ENCODE peak calls at places on chromosomes 1 and 21, in six cellular contexts. R, X, J, I, V and Z are unnamed samples.

GRCh38 chr1:86773331-86774288 is 69.2 kb downstream of the SH3GLB1 start:
- DNase-seq in R (peak), X (no peak), J (no peak), I (peak), V (no peak), Z (peak)

GRCh38 chr1:155892801-155893200 is 18.3 kb downstream of the RIT1 start:
- DNase-seq in R (peak), X (no peak), J (peak), I (peak), V (no peak), Z (peak)

GRCh38 chr1:179786815-179787736 is 44.0 kb downstream of the FAM163A start:
- DNase-seq in R (no peak), X (no peak), J (no peak), I (no peak), V (no peak), Z (no peak)

GRCh38 chr1:194331758-194332157 is 1145.3 kb upstream of the B3GALT2 start:
- DNase-seq in R (no peak), X (no peak), J (no peak), I (peak), V (no peak), Z (peak)

GRCh38 chr1:56284933-56285332 is 294.4 kb downstream of the PLPP3 start:
- DNase-seq in R (peak), X (no peak), J (no peak), I (peak), V (no peak), Z (no peak)

GRCh38 chr1:194338241-194338948 is 1152.0 kb upstream of the B3GALT2 start:
- DNase-seq in R (peak), X (no peak), J (no peak), I (peak), V (no peak), Z (peak)

GRCh38 chr21:26925636-26926035 is 41.3 kb downstream of the ADAMTS5 start:
- DNase-seq in R (no peak), X (no peak), J (no peak), I (no peak), V (no peak), Z (no peak)

GRCh38 chr21:38938343-38938742 is 132.6 kb downstream of the ETS2 start:
- DNase-seq in R (no peak), X (peak), J (no peak), I (peak), V (no peak), Z (no peak)

GRCh38 chr1:75768021-75768420 is 18.0 kb upstream of the RABGGTB start:
- DNase-seq in R (no peak), X (no peak), J (no peak), I (no peak), V (no peak), Z (peak)

GRCh38 chr21:31234936-31235335 is 109.1 kb downstream of the TIAM1 start:
- DNase-seq in R (no peak), X (no peak), J (no peak), I (no peak), V (no peak), Z (no peak)

GRCh38 chr1:178503849-178504248 is 7.1 kb upstream of the CLEC20A start:
- DNase-seq in R (no peak), X (no peak), J (no peak), I (no peak), V (no peak), Z (no peak)

GRCh38 chr1:43621386-43621785 is 28.6 kb upstream of the KDM4A start:
- DNase-seq in R (no peak), X (no peak), J (no peak), I (no peak), V (no peak), Z (no peak)

GRCh38 chr1:41286486-41286885 is 44.4 kb upstream of the SCMH1 start:
- DNase-seq in R (no peak), X (peak), J (no peak), I (no peak), V (no peak), Z (no peak)

GRCh38 chr1:44249543-44249942 is 36.3 kb downstream of the DMAP1 start:
- DNase-seq in R (no peak), X (peak), J (no peak), I (no peak), V (peak), Z (no peak)

GRCh38 chr1:193070942-193071341 is 11.5 kb downstream of the RO60 start:
- DNase-seq in R (no peak), X (no peak), J (no peak), I (no peak), V (no peak), Z (no peak)

GRCh38 chr1:9490605-9491339 is 48.5 kb upstream of the SLC25A33 start:
- DNase-seq in R (peak), X (peak), J (peak), I (peak), V (peak), Z (peak)

GRCh38 chr1:32775640-32776337 is 41.4 kb downstream of the YARS1 start:
- DNase-seq in R (no peak), X (no peak), J (peak), I (peak), V (no peak), Z (no peak)

GRCh38 chr1:79711001-79711431 is 704.5 kb upstream of the ADGRL4 start:
- DNase-seq in R (no peak), X (no peak), J (peak), I (peak), V (no peak), Z (no peak)

GRCh38 chr1:81812712-81813111 is 12.0 kb downstream of the ADGRL2 start:
- DNase-seq in R (no peak), X (peak), J (no peak), I (peak), V (no peak), Z (peak)

GRCh38 chr1:161088587-161089110 is 709 bp downstream of the NECTIN4 start:
- DNase-seq in R (peak), X (no peak), J (peak), I (peak), V (no peak), Z (peak)

GRCh38 chr1:23417570-23417969 is 7.0 kb downstream of the TCEA3 start:
- DNase-seq in R (no peak), X (peak), J (no peak), I (no peak), V (no peak), Z (no peak)

GRCh38 chr1:2935766-2936390 is 85.4 kb upstream of the ACTRT2 start:
- DNase-seq in R (no peak), X (no peak), J (no peak), I (no peak), V (no peak), Z (no peak)

GRCh38 chr1:37267111-37267835 is 207.1 kb upstream of the ZC3H12A start:
- DNase-seq in R (no peak), X (no peak), J (no peak), I (no peak), V (no peak), Z (no peak)

GRCh38 chr1:198528376-198528775 is 12.1 kb downstream of the ATP6V1G3 start:
- DNase-seq in R (peak), X (no peak), J (peak), I (peak), V (no peak), Z (no peak)

GRCh38 chr1:147509786-147510360 is 31.4 kb upstream of the BCL9 start:
- DNase-seq in R (no peak), X (peak), J (no peak), I (no peak), V (peak), Z (no peak)

GRCh38 chr1:248788327-248788726 is 32.8 kb upstream of the LYPD8 start:
- DNase-seq in R (no peak), X (no peak), J (no peak), I (no peak), V (no peak), Z (no peak)

GRCh38 chr1:147152772-147153171 is 19.5 kb downstream of the PRKAB2 start:
- DNase-seq in R (no peak), X (no peak), J (no peak), I (no peak), V (no peak), Z (no peak)

GRCh38 chr21:19048088-19048672 is 644.6 kb upstream of the TMPRSS15 start:
- DNase-seq in R (no peak), X (no peak), J (no peak), I (no peak), V (no peak), Z (no peak)

GRCh38 chr21:46113497-46114176 is 15.7 kb downstream of the COL6A2 start:
- DNase-seq in R (no peak), X (no peak), J (no peak), I (no peak), V (peak), Z (no peak)

GRCh38 chr1:210747112-210747511 is 386.8 kb downstream of the KCNH1 start:
- DNase-seq in R (no peak), X (no peak), J (no peak), I (no peak), V (no peak), Z (no peak)

GRCh38 chr1:202713110-202713509 is 2.9 kb upstream of the SYT2 start:
- DNase-seq in R (peak), X (no peak), J (no peak), I (no peak), V (no peak), Z (peak)

GRCh38 chr1:228144213-228145049 is 4.4 kb downstream of the GUK1 start:
- DNase-seq in R (no peak), X (no peak), J (no peak), I (no peak), V (peak), Z (no peak)

GRCh38 chr1:3641046-3641760 is 8.7 kb downstream of the WRAP73 start:
- DNase-seq in R (no peak), X (no peak), J (no peak), I (no peak), V (no peak), Z (no peak)

GRCh38 chr1:201194046-201194445 is 3.4 kb downstream of the IGFN1 start:
- DNase-seq in R (no peak), X (no peak), J (no peak), I (no peak), V (no peak), Z (no peak)

GRCh38 chr1:29124366-29125236 is 898 bp upstream of the TMEM200B start:
- DNase-seq in R (peak), X (peak), J (peak), I (peak), V (peak), Z (peak)

GRCh38 chr1:29121951-29122661 is 1.6 kb downstream of the TMEM200B start:
- DNase-seq in R (peak), X (peak), J (no peak), I (peak), V (peak), Z (no peak)

GRCh38 chr1:29123871-29124365 is at the start of gene TMEM200B:
- DNase-seq in R (no peak), X (peak), J (no peak), I (no peak), V (peak), Z (no peak)

GRCh38 chr1:29122662-29122986 is 1.1 kb downstream of the TMEM200B start:
- DNase-seq in R (peak), X (peak), J (peak), I (peak), V (peak), Z (peak)

GRCh38 chr1:29122987-29123870 is 474 bp downstream of the TMEM200B start:
- DNase-seq in R (no peak), X (peak), J (no peak), I (peak), V (peak), Z (no peak)
- H3K4me3 ChIP-seq in R (peak), X (peak), J (peak), I (peak), V (peak), Z (peak)

GRCh38 chr1:18629659-18630510 is 761 bp upstream of the PAX7 start:
- DNase-seq in R (no peak), X (no peak), J (no peak), I (no peak), V (no peak), Z (no peak)
- H3K4me3 ChIP-seq in R (no peak), X (no peak), J (no peak), I (no peak), V (no peak), Z (no peak)

DNA sequence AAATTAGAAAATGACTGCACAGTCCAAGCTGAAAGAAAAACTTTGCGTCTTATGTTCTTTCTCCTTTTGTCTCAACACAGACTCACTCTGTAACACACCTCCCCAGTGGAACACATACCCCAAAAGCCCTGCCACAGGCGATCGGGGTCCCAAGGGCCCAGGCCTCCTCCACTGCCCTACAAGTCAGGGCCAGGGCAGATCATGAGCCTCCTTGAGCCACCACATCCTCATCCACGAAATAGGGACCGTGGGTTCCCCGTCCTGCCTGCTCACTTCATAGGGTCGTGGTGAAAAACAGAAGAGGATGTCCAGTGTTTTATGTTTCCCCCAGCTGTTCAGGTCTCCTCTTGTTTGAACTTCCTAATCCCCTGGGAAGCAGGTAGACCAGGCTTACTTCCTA is 116.7 kb downstream of the KCNN3 start:
- DNase-seq in R (no peak), X (no peak), J (no peak), I (no peak), V (no peak), Z (no peak)
- H3K4me3 ChIP-seq in R (no peak), X (no peak), J (no peak), I (no peak), V (no peak), Z (no peak)

GRCh38 chr1:165354739-165355138 is 1.8 kb downstream of the LMX1A start:
- DNase-seq in R (no peak), X (no peak), J (no peak), I (no peak), V (no peak), Z (no peak)

GRCh38 chr1:165350861-165351260 is 5.7 kb downstream of the LMX1A start:
- DNase-seq in R (no peak), X (no peak), J (no peak), I (no peak), V (no peak), Z (no peak)

GRCh38 chr1:165352109-165352441 is 4.4 kb downstream of the LMX1A start:
- DNase-seq in R (no peak), X (no peak), J (no peak), I (no peak), V (no peak), Z (no peak)

GRCh38 chr1:165353731-165354671 is 2.5 kb downstream of the LMX1A start:
- DNase-seq in R (no peak), X (peak), J (no peak), I (no peak), V (no peak), Z (no peak)

GRCh38 chr1:165352442-165353293 is 3.8 kb downstream of the LMX1A start:
- DNase-seq in R (no peak), X (peak), J (no peak), I (no peak), V (no peak), Z (no peak)
- H3K4me3 ChIP-seq in R (no peak), X (peak), J (no peak), I (no peak), V (no peak), Z (no peak)

DNA sequence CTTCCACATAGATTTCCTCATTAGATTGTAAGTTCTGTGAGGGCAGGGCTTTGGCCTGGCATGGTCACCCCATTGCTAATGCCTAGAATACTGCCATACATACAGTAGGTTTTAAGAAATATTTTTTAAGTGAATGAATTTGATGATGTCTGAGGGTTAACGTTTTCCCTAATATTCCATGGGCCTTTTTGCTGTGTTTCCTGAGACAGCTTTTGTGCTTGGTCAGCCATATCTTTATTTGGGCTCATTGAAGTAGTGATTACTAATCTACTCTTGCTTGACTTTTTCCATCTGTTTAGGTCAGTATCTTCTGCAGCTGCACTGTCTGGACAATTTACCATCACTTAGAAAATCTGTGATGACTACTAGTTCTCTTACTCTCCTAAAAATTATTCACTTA is 3.5 kb downstream of the CDC42 start:
- DNase-seq in R (no peak), X (no peak), J (no peak), I (peak), V (no peak), Z (no peak)
- H3K4me3 ChIP-seq in R (no peak), X (no peak), J (no peak), I (no peak), V (no peak), Z (no peak)

GRCh38 chr1:67749263-67749843 is 64.4 kb downstream of the GADD45A start:
- DNase-seq in R (no peak), X (no peak), J (no peak), I (no peak), V (no peak), Z (no peak)
- H3K4me3 ChIP-seq in R (peak), X (no peak), J (peak), I (no peak), V (no peak), Z (peak)

DNA sequence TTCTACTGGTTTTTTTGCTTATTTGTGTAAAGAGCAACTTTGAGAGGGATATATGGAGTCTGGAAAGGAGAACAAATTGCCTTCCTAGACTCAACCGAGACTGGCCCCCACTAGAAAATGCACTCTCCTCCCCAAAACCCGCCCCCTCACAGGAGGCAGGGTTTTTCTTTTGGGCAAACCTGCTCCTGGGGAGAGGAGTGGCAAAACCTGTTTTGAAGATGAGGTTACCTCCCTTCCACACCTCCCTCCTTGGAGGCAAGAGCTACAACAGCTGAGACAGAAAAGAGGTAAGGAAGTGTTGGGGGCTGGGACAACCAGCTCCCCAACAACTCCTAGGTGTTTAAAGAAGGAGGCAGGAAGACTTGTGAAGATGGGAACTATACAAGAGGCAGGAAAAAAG is at the start of gene BNIPL:
- DNase-seq in R (peak), X (no peak), J (no peak), I (no peak), V (no peak), Z (peak)
- H3K4me3 ChIP-seq in R (no peak), X (no peak), J (no peak), I (no peak), V (no peak), Z (peak)

GRCh38 chr1:109188200-109188599 is 25.5 kb upstream of the SARS1 start:
- DNase-seq in R (no peak), X (no peak), J (no peak), I (no peak), V (no peak), Z (no peak)
- H3K4me3 ChIP-seq in R (no peak), X (no peak), J (no peak), I (no peak), V (no peak), Z (no peak)